ENCODE peak calls at places on chromosomes 2 and 18, in nine cellular contexts. T, O, L, U, D, S, X, W and R are unnamed samples.

GRCh38 chr18:317618-318017 is 49.8 kb upstream of the THOC1 start:
- DNase-seq in T (no peak), O (no peak), L (no peak), U (no peak), D (no peak), S (no peak), X (no peak), W (no peak), R (no peak)

GRCh38 chr2:138871312-138871711 is 91.1 kb upstream of the NXPH2 start:
- DNase-seq in T (no peak), O (no peak), L (no peak), U (no peak), D (no peak), S (no peak), X (no peak), W (no peak), R (no peak)

GRCh38 chr2:215375467-215375830 is 60.4 kb downstream of the FN1 start:
- DNase-seq in T (no peak), O (no peak), L (no peak), U (no peak), D (no peak), S (no peak), X (no peak), W (no peak), R (no peak)

GRCh38 chr2:104774631-104775030 is 79.3 kb upstream of the POU3F3 start:
- DNase-seq in T (no peak), O (no peak), L (no peak), U (no peak), D (no peak), S (no peak), X (no peak), W (no peak), R (no peak)

GRCh38 chr2:142682528-142682927 is 194.9 kb upstream of the KYNU start:
- DNase-seq in T (no peak), O (no peak), L (no peak), U (peak; percentile 45), D (peak; percentile 65), S (no peak), X (no peak), W (no peak), R (no peak)

GRCh38 chr2:224442092-224442999 is 40.4 kb upstream of the FAM124B start:
- DNase-seq in T (peak; percentile 75), O (no peak), L (no peak), U (no peak), D (peak; percentile 38), S (no peak), X (no peak), W (peak; percentile 37), R (no peak)

GRCh38 chr18:79257480-79257879 is 138.2 kb upstream of the NFATC1 start:
- DNase-seq in T (no peak), O (no peak), L (no peak), U (no peak), D (no peak), S (no peak), X (no peak), W (no peak), R (no peak)

GRCh38 chr2:28545590-28546195 is 49.8 kb downstream of the PLB1 start:
- DNase-seq in T (no peak), O (no peak), L (no peak), U (no peak), D (no peak), S (no peak), X (no peak), W (no peak), R (no peak)

GRCh38 chr18:43161528-43161927 is 46.0 kb upstream of the RIT2 start:
- DNase-seq in T (no peak), O (no peak), L (no peak), U (peak; percentile 43), D (peak; percentile 59), S (no peak), X (no peak), W (no peak), R (no peak)

GRCh38 chr2:143263045-143263625 is 133.9 kb downstream of the ARHGAP15 start:
- DNase-seq in T (no peak), O (no peak), L (no peak), U (no peak), D (no peak), S (no peak), X (no peak), W (no peak), R (no peak)

GRCh38 chr2:227761734-227762476 is 16.2 kb downstream of the SCYGR8 start:
- DNase-seq in T (no peak), O (no peak), L (peak; percentile 58), U (peak; percentile 8), D (no peak), S (no peak), X (no peak), W (no peak), R (no peak)

GRCh38 chr2:26456701-26457224 is 21.2 kb downstream of the OTOF start:
- DNase-seq in T (peak; percentile 63), O (no peak), L (peak; percentile 87), U (no peak), D (no peak), S (peak; percentile 61), X (no peak), W (no peak), R (no peak)

GRCh38 chr2:79982445-79982844 is 322.1 kb downstream of the LRRTM1 start:
- DNase-seq in T (no peak), O (no peak), L (peak; percentile 21), U (no peak), D (no peak), S (no peak), X (peak; percentile 16), W (no peak), R (no peak)

GRCh38 chr2:181762000-181762399 is 81.7 kb upstream of the NEUROD1 start:
- DNase-seq in T (no peak), O (no peak), L (no peak), U (no peak), D (no peak), S (no peak), X (no peak), W (no peak), R (no peak)

GRCh38 chr2:197498937-197499593 is 575 bp downstream of the HSPD1 start:
- DNase-seq in T (peak; percentile 93), O (peak; percentile 46), L (peak; percentile 84), U (peak; percentile 42), D (peak; percentile 52), S (peak; percentile 75), X (peak; percentile 47), W (peak; percentile 75), R (peak; percentile 28)

GRCh38 chr2:63681896-63682295 is 93.1 kb downstream of the MDH1 start:
- DNase-seq in T (no peak), O (no peak), L (no peak), U (no peak), D (no peak), S (no peak), X (no peak), W (no peak), R (no peak)

DNA sequence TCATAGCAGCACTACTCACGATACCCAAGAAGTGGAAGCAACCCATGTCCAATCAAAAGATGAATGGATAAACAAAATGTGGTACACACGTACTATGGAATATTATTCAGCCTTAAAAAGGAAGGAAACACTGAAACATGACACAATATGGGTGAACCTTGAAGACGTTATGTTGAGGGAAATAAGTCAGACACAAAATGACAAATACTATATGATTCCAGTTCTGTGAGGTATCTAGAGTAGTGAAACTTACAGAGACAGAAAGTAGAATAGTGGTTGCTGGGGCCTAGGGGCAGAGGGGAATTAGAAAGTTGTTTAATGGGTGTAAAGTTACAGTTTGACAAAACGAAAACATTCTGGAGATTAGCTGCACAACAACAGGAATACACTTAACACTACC is 24.7 kb downstream of the TLK1 start:
- DNase-seq in T (no peak), O (no peak), L (no peak), U (no peak), D (no peak), S (no peak), X (no peak), W (no peak), R (no peak)
- H3K27ac ChIP-seq in T (no peak overlapping the region), O (no peak overlapping the region), L (no peak overlapping the region), U (no peak overlapping the region), D (no peak overlapping the region), S (no peak overlapping the region), X (no peak overlapping the region), W (no peak overlapping the region), R (no peak overlapping the region)

DNA sequence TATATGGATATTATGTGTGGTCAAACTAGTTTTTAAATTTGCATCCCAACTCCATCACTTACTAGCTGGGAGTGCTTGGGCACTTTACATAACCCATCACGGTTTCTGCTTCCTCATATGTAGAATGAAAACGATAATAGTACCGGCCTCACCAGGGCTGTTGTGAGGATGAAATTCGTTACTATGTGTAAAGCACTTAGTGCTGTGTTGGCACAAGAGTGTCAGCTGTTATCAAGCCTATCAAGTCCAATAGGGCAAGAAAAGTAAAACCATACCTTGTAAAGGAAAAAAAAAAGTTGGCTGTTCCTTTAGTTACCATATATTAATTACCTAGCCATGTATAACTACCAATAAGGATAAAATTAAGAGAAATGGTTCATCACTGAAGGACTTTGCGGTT is 65.4 kb downstream of the TET3 start:
- DNase-seq in T (no peak), O (no peak), L (no peak), U (no peak), D (no peak), S (no peak), X (no peak), W (no peak), R (no peak)
- H3K27ac ChIP-seq in T (no peak overlapping the region), O (no peak overlapping the region), L (no peak overlapping the region), U (no peak overlapping the region), D (no peak overlapping the region), S (no peak overlapping the region), X (no peak overlapping the region), W (no peak overlapping the region), R (no peak overlapping the region)

GRCh38 chr2:168482245-168482644 is 26.2 kb downstream of the CERS6 start:
- DNase-seq in T (no peak), O (no peak), L (no peak), U (no peak), D (no peak), S (no peak), X (no peak), W (no peak), R (no peak)

GRCh38 chr2:168482952-168483831 is 27.1 kb downstream of the CERS6 start:
- DNase-seq in T (no peak), O (no peak), L (no peak), U (no peak), D (no peak), S (no peak), X (no peak), W (no peak), R (no peak)

GRCh38 chr2:168478206-168478605 is 22.1 kb downstream of the CERS6 start:
- DNase-seq in T (no peak), O (no peak), L (no peak), U (no peak), D (no peak), S (no peak), X (no peak), W (no peak), R (no peak)

GRCh38 chr2:168480356-168480755 is 24.3 kb downstream of the CERS6 start:
- DNase-seq in T (no peak), O (no peak), L (no peak), U (no peak), D (peak; percentile 38), S (no peak), X (no peak), W (no peak), R (no peak)

GRCh38 chr2:168480825-168481585 is 24.9 kb downstream of the CERS6 start:
- DNase-seq in T (no peak), O (no peak), L (no peak), U (no peak), D (no peak), S (no peak), X (no peak), W (no peak), R (no peak)
- H3K27ac ChIP-seq in T (no peak overlapping the region), O (peak overlapping the region; percentile 75), L (no peak overlapping the region), U (no peak overlapping the region), D (no peak overlapping the region), S (peak overlapping the region; percentile 56), X (no peak overlapping the region), W (no peak overlapping the region), R (no peak overlapping the region)

GRCh38 chr2:24825883-24826800 is 32.9 kb downstream of the CENPO start:
- DNase-seq in T (peak; percentile 62), O (no peak), L (no peak), U (no peak), D (no peak), S (peak; percentile 20), X (no peak), W (no peak), R (no peak)
- H3K27ac ChIP-seq in T (no peak overlapping the region), O (no peak overlapping the region), L (no peak overlapping the region), U (no peak overlapping the region), D (no peak overlapping the region), S (no peak overlapping the region), X (no peak overlapping the region), W (no peak overlapping the region), R (no peak overlapping the region)